ENCODE peak calls at places on chromosomes 16 and 17, in five cellular contexts. One of them, this sample, is unnamed.
A peak's percentile ranks its signal among the peaks of the same experiment; 100 is the strongest.

GRCh38 chr16:71424626-71425025 is 17.2 kb downstream of the TLE7 start:
- DNase-seq in A549: no peak
- DNase-seq in small intestine: no peak
- DNase-seq in GM23248: no peak
- DNase-seq in CD4-positive, alpha-beta memory T cell: no peak
- DNase-seq in this sample: no peak

GRCh38 chr16:56400458-56400857 is 24.9 kb downstream of the AMFR start:
- DNase-seq in GM23248: no peak
- DNase-seq in small intestine: no peak
- DNase-seq in A549: no peak
- DNase-seq in CD4-positive, alpha-beta memory T cell: no peak
- DNase-seq in this sample: no peak

GRCh38 chr16:30521873-30522641 is 4.3 kb downstream of the ZNF768 start:
- DNase-seq in CD4-positive, alpha-beta memory T cell: no peak
- DNase-seq in small intestine: peak; percentile 93
- DNase-seq in A549: peak; percentile 64
- DNase-seq in GM23248: no peak
- DNase-seq in this sample: no peak

GRCh38 chr16:88380099-88380498 is 2.7 kb upstream of the ZNF469 start:
- DNase-seq in GM23248: no peak
- DNase-seq in CD4-positive, alpha-beta memory T cell: no peak
- DNase-seq in small intestine: no peak
- DNase-seq in A549: no peak
- DNase-seq in this sample: no peak

GRCh38 chr17:77315010-77315409 is 174.2 kb downstream of the SEC14L1 start:
- DNase-seq in GM23248: no peak
- DNase-seq in small intestine: no peak
- DNase-seq in CD4-positive, alpha-beta memory T cell: no peak
- DNase-seq in A549: no peak
- DNase-seq in this sample: no peak

GRCh38 chr16:586645-587590 is 2.9 kb upstream of the RAB40C start:
- DNase-seq in GM23248: peak; percentile 27
- DNase-seq in A549: no peak
- DNase-seq in CD4-positive, alpha-beta memory T cell: no peak
- DNase-seq in small intestine: no peak
- DNase-seq in this sample: no peak

GRCh38 chr16:75385507-75386152 is 47.7 kb downstream of the CFDP1 start:
- DNase-seq in small intestine: peak; percentile 76
- DNase-seq in CD4-positive, alpha-beta memory T cell: peak; percentile 60
- DNase-seq in GM23248: peak; percentile 93
- DNase-seq in A549: peak; percentile 78
- DNase-seq in this sample: no peak

GRCh38 chr16:1926223-1926718 is 8.1 kb upstream of the HS3ST6 start:
- DNase-seq in small intestine: no peak
- DNase-seq in GM23248: no peak
- DNase-seq in A549: no peak
- DNase-seq in CD4-positive, alpha-beta memory T cell: no peak
- DNase-seq in this sample: no peak

GRCh38 chr16:11396241-11397048 is 51.2 kb downstream of the RMI2 start:
- DNase-seq in small intestine: peak; percentile 53
- DNase-seq in CD4-positive, alpha-beta memory T cell: peak; percentile 52
- DNase-seq in GM23248: peak; percentile 81
- DNase-seq in A549: peak; percentile 67
- DNase-seq in this sample: peak; percentile 42

GRCh38 chr17:72123964-72124791 is 3.4 kb downstream of the SOX9 start:
- DNase-seq in CD4-positive, alpha-beta memory T cell: no peak
- DNase-seq in GM23248: no peak
- DNase-seq in small intestine: peak; percentile 21
- DNase-seq in A549: no peak
- DNase-seq in this sample: no peak

GRCh38 chr16:55248494-55248893 is 75.5 kb upstream of the IRX6 start:
- DNase-seq in A549: no peak
- DNase-seq in CD4-positive, alpha-beta memory T cell: no peak
- DNase-seq in GM23248: no peak
- DNase-seq in small intestine: peak; percentile 23
- DNase-seq in this sample: no peak

GRCh38 chr16:85149776-85150175 is 37.5 kb upstream of the CIBAR2 start:
- DNase-seq in small intestine: no peak
- DNase-seq in GM23248: no peak
- DNase-seq in A549: no peak
- DNase-seq in CD4-positive, alpha-beta memory T cell: no peak
- DNase-seq in this sample: no peak

GRCh38 chr16:89498839-89499238 is 8.5 kb upstream of the ANKRD11 start:
- DNase-seq in CD4-positive, alpha-beta memory T cell: no peak
- DNase-seq in GM23248: no peak
- DNase-seq in small intestine: no peak
- DNase-seq in A549: no peak
- DNase-seq in this sample: no peak

GRCh38 chr17:80558046-80558445 is 13.4 kb downstream of the RPTOR start:
- DNase-seq in CD4-positive, alpha-beta memory T cell: no peak
- DNase-seq in small intestine: no peak
- DNase-seq in A549: no peak
- DNase-seq in GM23248: no peak
- DNase-seq in this sample: no peak

GRCh38 chr17:76834889-76835288 is 33.3 kb upstream of the MGAT5B start:
- DNase-seq in CD4-positive, alpha-beta memory T cell: no peak
- DNase-seq in small intestine: no peak
- DNase-seq in GM23248: no peak
- DNase-seq in A549: no peak
- DNase-seq in this sample: no peak

GRCh38 chr17:46071796-46072195 is 72.7 kb downstream of the STH start:
- DNase-seq in small intestine: no peak
- DNase-seq in A549: no peak
- DNase-seq in GM23248: no peak
- DNase-seq in CD4-positive, alpha-beta memory T cell: no peak
- DNase-seq in this sample: no peak

GRCh38 chr16:1532771-1533170 is 695 bp upstream of the TMEM204 start:
- DNase-seq in CD4-positive, alpha-beta memory T cell: no peak
- DNase-seq in GM23248: peak; percentile 19
- DNase-seq in small intestine: no peak
- DNase-seq in A549: no peak
- DNase-seq in this sample: no peak

DNA sequence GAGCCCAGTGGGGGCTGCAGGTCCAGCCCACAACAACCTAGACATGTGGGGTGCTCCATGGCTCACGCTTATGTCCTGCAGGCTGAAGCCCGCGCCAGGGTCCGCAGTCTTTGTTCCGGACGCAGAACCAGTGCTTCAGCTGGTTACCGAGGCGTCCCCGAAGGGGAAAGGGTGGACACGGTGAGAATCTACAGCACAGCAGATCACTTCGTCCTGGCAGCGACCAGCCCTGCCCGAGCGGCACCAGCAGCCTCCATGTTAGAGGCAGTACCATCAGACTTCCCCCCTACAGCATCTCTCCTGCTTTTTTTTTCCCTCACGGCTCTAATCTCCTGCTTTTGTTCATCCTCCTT is 1736.4 kb downstream of the TP53TG3F start:
- DNase-seq in A549: no peak
- DNase-seq in CD4-positive, alpha-beta memory T cell: no peak
- DNase-seq in GM23248: no peak
- DNase-seq in small intestine: no peak
- DNase-seq in this sample: no peak
- H3K9me3 ChIP-seq in A549: no peaks in the 10 kb centered on the region
- H3K9me3 ChIP-seq in CD4-positive, alpha-beta memory T cell: no peaks in the 10 kb centered on the region
- H3K9me3 ChIP-seq in GM23248: no peaks in the 10 kb centered on the region
- H3K9me3 ChIP-seq in small intestine: peaks cover 5% of the 10 kb centered on the region
- H3K9me3 ChIP-seq in this sample: peaks cover 3% of the 10 kb centered on the region

GRCh38 chr17:22462461-22462860 is 770.1 kb downstream of the KCNJ18 start:
- DNase-seq in A549: no peak
- DNase-seq in small intestine: no peak
- DNase-seq in GM23248: no peak
- DNase-seq in CD4-positive, alpha-beta memory T cell: no peak
- DNase-seq in this sample: no peak

GRCh38 chr17:22460461-22461063 is 768.2 kb downstream of the KCNJ18 start:
- DNase-seq in CD4-positive, alpha-beta memory T cell: no peak
- DNase-seq in GM23248: no peak
- DNase-seq in small intestine: no peak
- DNase-seq in A549: no peak
- DNase-seq in this sample: no peak

GRCh38 chr17:22459953-22460350 is 767.6 kb downstream of the KCNJ18 start:
- DNase-seq in A549: no peak
- DNase-seq in small intestine: no peak
- DNase-seq in CD4-positive, alpha-beta memory T cell: no peak
- DNase-seq in GM23248: no peak
- DNase-seq in this sample: no peak

GRCh38 chr17:22461460-22462145 is 769.3 kb downstream of the KCNJ18 start:
- DNase-seq in small intestine: no peak
- DNase-seq in A549: no peak
- DNase-seq in CD4-positive, alpha-beta memory T cell: no peak
- DNase-seq in GM23248: no peak
- DNase-seq in this sample: no peak

GRCh38 chr17:22459331-22459952 is 767.1 kb downstream of the KCNJ18 start:
- DNase-seq in CD4-positive, alpha-beta memory T cell: no peak
- DNase-seq in A549: no peak
- DNase-seq in GM23248: no peak
- DNase-seq in small intestine: no peak
- DNase-seq in this sample: no peak
- H3K9me3 ChIP-seq in CD4-positive, alpha-beta memory T cell: no peaks in the 10 kb centered on the region
- H3K9me3 ChIP-seq in A549: no peaks in the 10 kb centered on the region
- H3K9me3 ChIP-seq in GM23248: no peaks in the 10 kb centered on the region
- H3K9me3 ChIP-seq in small intestine: peaks cover 4% of the 10 kb centered on the region
- H3K9me3 ChIP-seq in this sample: no peaks in the 10 kb centered on the region

GRCh38 chr16:35452471-35452870 is 1993.1 kb downstream of the TP53TG3F start:
- DNase-seq in small intestine: no peak
- DNase-seq in A549: no peak
- DNase-seq in GM23248: no peak
- DNase-seq in CD4-positive, alpha-beta memory T cell: no peak
- DNase-seq in this sample: no peak
- H3K9me3 ChIP-seq in small intestine: peaks cover 2% of the 10 kb centered on the region
- H3K9me3 ChIP-seq in A549: peaks cover 7% of the 10 kb centered on the region
- H3K9me3 ChIP-seq in GM23248: no peaks in the 10 kb centered on the region
- H3K9me3 ChIP-seq in CD4-positive, alpha-beta memory T cell: peaks cover 11% of the 10 kb centered on the region
- H3K9me3 ChIP-seq in this sample: no peaks in the 10 kb centered on the region

DNA sequence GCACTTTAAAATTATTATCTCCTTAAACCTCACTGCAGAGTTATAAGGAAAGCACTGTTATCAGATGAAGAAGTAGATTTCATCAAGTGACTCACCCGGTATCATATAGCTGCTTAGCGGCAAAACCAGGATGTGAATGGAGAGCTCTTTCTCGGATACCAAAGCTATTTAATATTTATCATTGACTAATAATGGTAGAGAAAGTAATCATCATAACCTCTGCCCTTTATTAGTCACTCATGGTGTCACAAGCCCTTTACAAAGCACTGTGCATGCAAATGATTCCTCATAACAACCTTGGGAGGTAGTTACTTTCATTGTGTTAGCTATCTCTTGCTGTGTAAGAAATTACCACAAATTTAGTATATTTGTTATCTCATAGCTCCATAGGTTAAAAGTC is 592.9 kb downstream of the MAF start:
- DNase-seq in A549: no peak
- DNase-seq in CD4-positive, alpha-beta memory T cell: no peak
- DNase-seq in small intestine: peak; percentile 69
- DNase-seq in GM23248: no peak
- DNase-seq in this sample: no peak
- H3K9me3 ChIP-seq in A549: no peaks in the 10 kb centered on the region
- H3K9me3 ChIP-seq in CD4-positive, alpha-beta memory T cell: no peaks in the 10 kb centered on the region
- H3K9me3 ChIP-seq in small intestine: no peaks in the 10 kb centered on the region
- H3K9me3 ChIP-seq in GM23248: no peaks in the 10 kb centered on the region
- H3K9me3 ChIP-seq in this sample: no peaks in the 10 kb centered on the region

DNA sequence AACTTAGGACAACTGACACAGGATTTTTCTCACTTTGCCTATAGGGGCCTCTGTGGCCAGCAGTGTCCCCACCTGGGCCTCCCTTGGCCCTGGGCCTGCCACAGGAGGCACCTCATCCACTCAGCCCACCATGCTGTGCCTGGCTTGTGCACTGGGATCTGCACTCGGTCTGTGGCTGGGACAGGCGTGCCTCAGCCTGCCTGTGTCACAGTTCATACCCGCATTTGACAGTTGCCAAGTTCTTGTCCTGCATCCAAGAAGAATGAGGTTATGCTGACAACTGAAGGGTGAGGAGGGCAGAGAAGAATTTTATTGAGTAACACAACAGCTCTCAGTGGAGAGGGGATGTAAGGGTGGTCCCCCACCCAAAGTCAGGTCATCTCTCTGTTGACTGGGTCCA is 36.0 kb downstream of the ZFP90 start:
- DNase-seq in A549: no peak
- DNase-seq in small intestine: no peak
- DNase-seq in CD4-positive, alpha-beta memory T cell: no peak
- DNase-seq in GM23248: no peak
- DNase-seq in this sample: no peak
- H3K9me3 ChIP-seq in A549: peaks cover 84% of the 10 kb centered on the region
- H3K9me3 ChIP-seq in small intestine: peaks cover 4% of the 10 kb centered on the region
- H3K9me3 ChIP-seq in CD4-positive, alpha-beta memory T cell: peaks cover 47% of the 10 kb centered on the region
- H3K9me3 ChIP-seq in GM23248: peaks cover 4% of the 10 kb centered on the region
- H3K9me3 ChIP-seq in this sample: peaks cover 29% of the 10 kb centered on the region

This sample was measured in T-helper 17 cell.